ENCODE peak calls at places on chromosome X, in ten cellular contexts. D is transverse colon, I is lower lobe of right lung, K is tibial nerve, J is GM12865, W is fibroblast of villous mesenchyme, C is glutamatergic neuron, N is breast epithelium, F is Caco-2, V is endothelial cell. Z is an unnamed sample.

GRCh38 chrX:12370444-12371089 is 232.3 kb downstream of the FRMPD4 start:
- DNase-seq in D (no peak), I (no peak), K (no peak), J (no peak), W (peak), C (no peak), N (no peak), F (no peak), V (no peak), Z (no peak)

GRCh38 chrX:39749135-39749534 is 348.6 kb downstream of the BCOR start:
- DNase-seq in D (no peak), I (no peak), K (no peak), J (no peak), W (peak), C (no peak), N (no peak), F (no peak), V (no peak), Z (no peak)

GRCh38 chrX:147917700-147918694 is 6.3 kb downstream of the FMR1 start:
- DNase-seq in D (no peak), I (no peak), K (no peak), J (peak), W (no peak), C (no peak), N (no peak), F (no peak), V (no peak), Z (no peak)

GRCh38 chrX:68995386-68995779 is 166.6 kb downstream of the EFNB1 start:
- DNase-seq in D (no peak), I (no peak), K (no peak), J (no peak), W (no peak), C (no peak), N (no peak), F (no peak), V (no peak), Z (no peak)

GRCh38 chrX:113297456-113297855 is 456.8 kb upstream of the AMOT start:
- DNase-seq in D (no peak), I (no peak), K (no peak), J (no peak), W (no peak), C (no peak), N (no peak), F (no peak), V (no peak), Z (no peak)

GRCh38 chrX:136065044-136065671 is 79.9 kb downstream of the SLC9A6 start:
- DNase-seq in D (no peak), I (peak), K (peak), J (no peak), W (peak), C (peak), N (no peak), F (no peak), V (no peak), Z (no peak)

GRCh38 chrX:68599256-68600152 is 48.0 kb upstream of the STARD8 start:
- DNase-seq in D (no peak), I (no peak), K (peak), J (no peak), W (peak), C (no peak), N (no peak), F (no peak), V (no peak), Z (no peak)

GRCh38 chrX:23616361-23616760 is 50.9 kb upstream of the PRDX4 start:
- DNase-seq in D (no peak), I (no peak), K (no peak), J (peak), W (peak), C (no peak), N (no peak), F (no peak), V (no peak), Z (no peak)

GRCh38 chrX:13123857-13124345 is 79.5 kb upstream of the FAM9C start:
- DNase-seq in D (no peak), I (no peak), K (no peak), J (peak), W (no peak), C (no peak), N (no peak), F (no peak), V (no peak), Z (no peak)

GRCh38 chrX:83829874-83830273 is 31.1 kb upstream of the CYLC1 start:
- DNase-seq in D (no peak), I (no peak), K (no peak), J (no peak), W (no peak), C (no peak), N (no peak), F (no peak), V (no peak), Z (no peak)

GRCh38 chrX:151754042-151754419 is 19.5 kb downstream of the CNGA2 start:
- DNase-seq in D (no peak), I (no peak), K (no peak), J (no peak), W (peak), C (no peak), N (no peak), F (no peak), V (no peak), Z (no peak)

GRCh38 chrX:53831662-53832635 is 145.4 kb upstream of the HUWE1 start:
- DNase-seq in D (peak), I (no peak), K (peak), J (peak), W (peak), C (peak), N (no peak), F (peak), V (peak), Z (no peak)

GRCh38 chrX:19782419-19782818 is 105.0 kb downstream of the SH3KBP1 start:
- DNase-seq in D (no peak), I (no peak), K (no peak), J (no peak), W (no peak), C (no peak), N (no peak), F (no peak), V (no peak), Z (no peak)

GRCh38 chrX:105463483-105463882 is 243.0 kb upstream of the TEX13A start:
- DNase-seq in D (no peak), I (no peak), K (no peak), J (no peak), W (peak), C (no peak), N (no peak), F (no peak), V (no peak), Z (no peak)

GRCh38 chrX:20140410-20140809 is 1.2 kb downstream of the EIF1AX start:
- DNase-seq in D (no peak), I (no peak), K (no peak), J (peak), W (no peak), C (no peak), N (no peak), F (no peak), V (no peak), Z (no peak)

GRCh38 chrX:119236599-119237525 is 777 bp downstream of the PGRMC1 start:
- DNase-seq in D (peak), I (peak), K (peak), J (peak), W (peak), C (peak), N (no peak), F (peak), V (peak), Z (peak)

GRCh38 chrX:8971116-8971515 is 62.8 kb downstream of the FAM9B start:
- DNase-seq in D (no peak), I (no peak), K (no peak), J (peak), W (peak), C (no peak), N (no peak), F (peak), V (no peak), Z (no peak)

GRCh38 chrX:69424161-69424560 is 80.0 kb upstream of the NALF2 start:
- DNase-seq in D (no peak), I (no peak), K (no peak), J (no peak), W (peak), C (no peak), N (no peak), F (no peak), V (peak), Z (no peak)

GRCh38 chrX:23369037-23369436 is 34.4 kb downstream of the PTCHD1 start:
- DNase-seq in D (no peak), I (no peak), K (no peak), J (no peak), W (no peak), C (no peak), N (no peak), F (no peak), V (no peak), Z (no peak)

GRCh38 chrX:24097741-24098140 is 43.0 kb downstream of the EIF2S3 start:
- DNase-seq in D (no peak), I (no peak), K (no peak), J (no peak), W (no peak), C (no peak), N (no peak), F (no peak), V (no peak), Z (no peak)

GRCh38 chrX:130030826-130031225 is 48.4 kb downstream of the BCORL1 start:
- DNase-seq in D (no peak), I (no peak), K (no peak), J (no peak), W (no peak), C (no peak), N (no peak), F (no peak), V (no peak), Z (no peak)

GRCh38 chrX:129695937-129696336 is 41.2 kb upstream of the APLN start:
- DNase-seq in D (no peak), I (no peak), K (no peak), J (no peak), W (no peak), C (no peak), N (no peak), F (no peak), V (no peak), Z (no peak)

GRCh38 chrX:120769576-120770341 is 105.9 kb downstream of the CT47B1 start:
- DNase-seq in D (no peak), I (no peak), K (no peak), J (peak), W (peak), C (no peak), N (no peak), F (no peak), V (no peak), Z (no peak)

GRCh38 chrX:12978205-12979010 is 3.5 kb downstream of the TMSB4X start:
- DNase-seq in D (peak), I (peak), K (peak), J (peak), W (peak), C (peak), N (no peak), F (no peak), V (no peak), Z (no peak)

DNA sequence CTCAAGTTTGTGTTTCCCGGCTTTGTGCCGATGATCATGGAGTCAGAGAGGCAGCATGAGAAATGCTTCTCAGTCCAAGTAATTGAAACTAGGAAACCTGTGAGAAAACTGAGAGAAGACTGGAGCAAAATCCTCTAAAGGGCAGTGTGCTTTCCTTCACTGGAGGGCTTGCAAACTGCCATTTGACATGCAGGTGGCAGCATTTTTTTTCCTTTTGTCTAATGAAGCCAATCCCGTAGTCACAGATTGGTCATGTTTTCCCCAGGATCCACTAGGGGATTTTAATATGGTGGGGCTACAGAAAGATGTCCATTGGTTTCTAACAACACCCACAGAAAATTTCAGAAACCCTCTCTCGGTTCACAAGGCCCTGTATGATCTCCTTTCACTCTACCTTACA is 117.4 kb upstream of the NUDT10 start:
- DNase-seq in D (no peak), I (no peak), K (no peak), J (no peak), W (no peak), C (no peak), N (no peak), F (peak), V (no peak), Z (no peak)
- TF ChIP-seq CTCF in D (no peak), I (no peak), K (no peak), J (no peak), W (no peak), C (no peak), N (no peak), F (peak), V (no peak), Z (peak)

GRCh38 chrX:154138857-154139256 is 5.2 kb upstream of the OPN1LW start:
- DNase-seq in D (no peak), I (no peak), K (no peak), J (no peak), W (no peak), C (no peak), N (no peak), F (no peak), V (no peak), Z (no peak)

GRCh38 chrX:154140206-154140605 is 3.8 kb upstream of the OPN1LW start:
- DNase-seq in D (no peak), I (no peak), K (no peak), J (no peak), W (no peak), C (no peak), N (no peak), F (no peak), V (no peak), Z (no peak)

GRCh38 chrX:154140742-154141141 is 3.3 kb upstream of the OPN1LW start:
- DNase-seq in D (no peak), I (no peak), K (no peak), J (no peak), W (no peak), C (no peak), N (no peak), F (no peak), V (no peak), Z (no peak)

GRCh38 chrX:154135458-154136229 is 8.4 kb upstream of the OPN1LW start:
- DNase-seq in D (no peak), I (no peak), K (no peak), J (no peak), W (no peak), C (no peak), N (no peak), F (no peak), V (no peak), Z (no peak)

DNA sequence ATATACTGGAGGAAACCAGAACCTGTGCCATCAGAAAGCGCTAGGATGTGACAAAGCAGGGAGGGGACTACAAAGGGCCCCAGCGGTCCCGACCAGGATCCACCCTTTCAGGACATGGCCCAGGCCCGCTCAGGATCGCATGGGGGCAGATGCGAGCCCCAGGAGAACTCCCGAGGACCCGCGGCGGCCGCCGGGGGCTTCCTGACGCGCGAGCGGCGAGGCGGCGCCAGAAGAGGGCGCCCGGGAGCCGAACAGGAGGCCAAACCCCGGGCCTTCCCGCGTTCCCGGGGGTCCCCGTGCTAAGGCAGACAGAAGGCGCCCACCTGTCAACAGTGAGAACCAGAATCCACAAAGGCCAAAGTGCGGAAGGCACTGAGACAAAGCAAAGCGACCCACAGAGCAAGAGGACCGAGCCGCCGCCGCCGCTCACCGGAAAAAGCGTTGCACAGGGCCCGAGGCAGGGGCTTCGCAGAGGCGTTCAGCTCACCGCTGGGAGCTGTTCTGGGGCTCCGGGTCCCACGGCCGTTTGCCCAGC is 7.3 kb upstream of the OPN1LW start:
- DNase-seq in D (peak), I (peak), K (peak), J (peak), W (peak), C (peak), N (peak), F (peak), V (peak), Z (peak)
- TF ChIP-seq CTCF in D (peak), I (peak), K (peak), J (peak), W (peak), C (peak), N (peak), F (peak), V (peak), Z (peak)

GRCh38 chrX:107871136-107871535 is 45.5 kb downstream of the MID2 start:
- DNase-seq in D (no peak), I (no peak), K (no peak), J (no peak), W (no peak), C (no peak), N (no peak), F (no peak), V (no peak), Z (no peak)
- TF ChIP-seq CTCF in D (no peak), I (no peak), K (no peak), J (no peak), W (no peak), C (no peak), N (no peak), F (no peak), V (no peak), Z (no peak)

GRCh38 chrX:77446029-77446585 is 1.1 kb upstream of the FGF16 start:
- DNase-seq in D (peak), I (peak), K (no peak), J (no peak), W (peak), C (peak), N (no peak), F (no peak), V (peak), Z (peak)
- TF ChIP-seq CTCF in D (no peak), I (peak), K (no peak), J (peak), W (no peak), C (peak), N (no peak), F (no peak), V (peak), Z (peak)

GRCh38 chrX:114581528-114582263 is 2.2 kb upstream of the HTR2C start:
- DNase-seq in D (no peak), I (no peak), K (no peak), J (no peak), W (no peak), C (peak), N (no peak), F (no peak), V (peak), Z (peak)
- TF ChIP-seq CTCF in D (no peak), I (no peak), K (no peak), J (no peak), W (no peak), C (no peak), N (no peak), F (no peak), V (no peak), Z (no peak)

GRCh38 chrX:48636286-48636685 is 39.0 kb downstream of the WDR13 start:
- DNase-seq in D (no peak), I (no peak), K (no peak), J (no peak), W (no peak), C (no peak), N (no peak), F (no peak), V (no peak), Z (no peak)

GRCh38 chrX:48632207-48632606 is 34.9 kb downstream of the WDR13 start:
- DNase-seq in D (no peak), I (no peak), K (no peak), J (no peak), W (no peak), C (no peak), N (no peak), F (no peak), V (no peak), Z (no peak)

GRCh38 chrX:48636776-48637175 is 39.5 kb downstream of the WDR13 start:
- DNase-seq in D (no peak), I (no peak), K (no peak), J (no peak), W (no peak), C (no peak), N (no peak), F (no peak), V (no peak), Z (no peak)

GRCh38 chrX:48626401-48627298 is 29.4 kb downstream of the WDR13 start:
- DNase-seq in D (no peak), I (no peak), K (no peak), J (no peak), W (no peak), C (no peak), N (no peak), F (no peak), V (no peak), Z (no peak)

DNA sequence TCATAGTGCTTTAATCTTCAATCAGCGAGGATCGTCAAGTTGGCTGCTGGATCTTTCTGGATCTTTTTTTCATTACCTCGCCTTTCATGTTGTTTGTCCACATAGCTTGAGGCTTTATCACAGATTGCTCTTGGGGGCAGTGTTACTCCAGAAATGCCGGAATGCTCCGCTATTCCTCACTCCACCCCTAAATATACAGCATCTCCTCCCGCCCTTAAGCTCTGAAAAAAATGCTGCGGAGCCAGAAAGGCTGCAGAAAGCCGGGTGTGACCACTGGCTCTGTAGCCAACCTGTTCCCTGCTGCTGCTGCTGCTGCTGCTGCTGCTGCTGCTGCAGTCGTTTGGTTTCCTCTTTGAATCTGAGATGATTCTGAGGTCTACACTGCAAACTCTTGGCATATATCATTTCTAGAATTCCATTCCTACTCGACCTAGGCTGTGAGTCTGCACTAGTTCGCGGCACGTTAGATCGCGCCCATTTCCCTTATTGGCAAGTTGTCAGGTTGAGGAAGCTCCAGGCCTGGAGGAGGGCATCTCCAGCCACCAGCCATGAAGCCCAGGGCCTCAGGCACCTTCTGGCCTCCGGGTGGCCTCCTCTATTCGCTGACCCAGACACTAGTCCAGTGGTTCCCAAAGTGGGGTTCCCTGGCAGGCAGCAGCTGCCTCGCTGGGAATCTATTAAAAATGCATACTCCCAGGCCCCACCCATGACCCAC is 34.2 kb downstream of the WDR13 start:
- DNase-seq in D (peak), I (peak), K (peak), J (peak), W (peak), C (peak), N (peak), F (peak), V (peak), Z (peak)
- TF ChIP-seq CTCF in D (peak), I (peak), K (peak), J (peak), W (peak), C (no peak), N (peak), F (peak), V (no peak), Z (peak)

DNA sequence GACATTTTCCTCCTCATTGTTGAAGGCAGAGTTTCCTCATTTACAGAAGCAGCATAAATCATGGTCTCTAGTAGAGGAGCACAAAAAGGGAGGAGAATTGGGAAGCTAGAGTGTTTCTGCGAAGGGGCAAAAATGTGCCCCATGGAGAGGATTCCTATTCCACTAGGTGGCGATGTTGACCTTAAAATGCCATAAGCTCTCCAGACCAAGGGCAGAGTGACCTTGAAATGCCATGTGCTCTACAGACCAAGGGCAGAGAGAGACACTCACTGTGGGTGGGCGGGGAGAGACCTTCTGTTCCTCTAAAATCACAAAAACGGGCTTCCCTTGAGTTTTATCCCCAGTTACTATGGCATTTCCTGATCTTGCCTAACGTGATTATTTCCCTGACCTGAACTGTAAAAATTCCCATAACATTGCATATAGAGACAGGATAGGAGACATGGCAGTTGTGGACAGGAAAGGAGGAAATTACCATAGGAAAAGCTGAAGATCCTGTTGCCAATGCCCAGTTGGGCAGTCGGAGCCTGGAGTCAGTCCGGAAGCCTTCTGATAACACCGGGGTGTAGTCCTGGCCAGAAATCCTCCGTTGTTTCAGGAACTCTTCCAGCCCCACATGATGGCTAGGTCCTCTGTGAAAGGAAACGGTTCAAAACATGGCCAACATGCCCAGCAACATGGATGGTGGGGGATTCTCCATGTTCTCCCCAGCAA is 567.7 kb downstream of the MAGEB5 start:
- DNase-seq in D (no peak), I (no peak), K (no peak), J (peak), W (peak), C (no peak), N (no peak), F (peak), V (no peak), Z (no peak)
- TF ChIP-seq CTCF in D (no peak), I (peak), K (no peak), J (peak), W (peak), C (peak), N (no peak), F (peak), V (peak), Z (peak)

GRCh38 chrX:28177202-28177601 is 196.0 kb upstream of the DCAF8L1 start:
- DNase-seq in D (peak), I (no peak), K (no peak), J (peak), W (no peak), C (no peak), N (no peak), F (peak), V (peak), Z (no peak)
- TF ChIP-seq CTCF in D (no peak), I (no peak), K (no peak), J (peak), W (no peak), C (peak), N (no peak), F (peak), V (peak), Z (peak)

GRCh38 chrX:2315434-2315833 is 185.3 kb downstream of the DHRSX start:
- DNase-seq in D (no peak), I (no peak), K (no peak), J (no peak), W (no peak), C (no peak), N (no peak), F (no peak), V (no peak), Z (no peak)
- TF ChIP-seq CTCF in D (no peak), I (no peak), K (no peak), J (no peak), W (no peak), C (no peak), N (no peak), F (no peak), V (no peak), Z (no peak)